ENCODE peak calls at places on chromosome 3, in four cellular contexts. T, J, Y and R are unnamed samples.

GRCh38 chr3:124158174-124158812 is 166.4 kb upstream of the ROPN1 start:
- DNase-seq in T (no peak), J (no peak), Y (no peak), R (no peak)

GRCh38 chr3:10552631-10552943 is 47.2 kb upstream of the ATP2B2 start:
- DNase-seq in T (no peak), J (no peak), Y (no peak), R (no peak)

GRCh38 chr3:98519351-98519750 is 3.4 kb downstream of the CLDND1 start:
- DNase-seq in T (no peak), J (no peak), Y (no peak), R (no peak)

GRCh38 chr3:115087512-115087911 is 59.6 kb downstream of the ZBTB20 start:
- DNase-seq in T (no peak), J (no peak), Y (no peak), R (no peak)

GRCh38 chr3:64798316-64798715 is 110.5 kb upstream of the ADAMTS9 start:
- DNase-seq in T (no peak), J (peak), Y (no peak), R (no peak)

GRCh38 chr3:45119824-45120614 is 26.2 kb downstream of the CDCP1 start:
- DNase-seq in T (no peak), J (no peak), Y (no peak), R (no peak)

GRCh38 chr3:9298236-9298635 is 48.8 kb upstream of the SRGAP3 start:
- DNase-seq in T (no peak), J (no peak), Y (no peak), R (no peak)

GRCh38 chr3:29759021-29759359 is 478.1 kb downstream of the RBMS3 start:
- DNase-seq in T (no peak), J (no peak), Y (no peak), R (no peak)

GRCh38 chr3:77320514-77320913 is 280.6 kb downstream of the ROBO2 start:
- DNase-seq in T (no peak), J (no peak), Y (no peak), R (no peak)

GRCh38 chr3:132071043-132071442 is 36.2 kb upstream of the CPNE4 start:
- DNase-seq in T (no peak), J (peak), Y (no peak), R (no peak)

GRCh38 chr3:190173426-190173825 is 52.7 kb upstream of the P3H2 start:
- DNase-seq in T (no peak), J (no peak), Y (no peak), R (no peak)

GRCh38 chr3:61155701-61156292 is 95.5 kb downstream of the FHIT start:
- DNase-seq in T (no peak), J (no peak), Y (no peak), R (no peak)

GRCh38 chr3:167736264-167736787 is 805 bp downstream of the SERPINI1 start:
- DNase-seq in T (no peak), J (no peak), Y (no peak), R (no peak)

GRCh38 chr3:127445581-127446368 is 144.8 kb downstream of the TPRA1 start:
- DNase-seq in T (no peak), J (no peak), Y (no peak), R (no peak)

GRCh38 chr3:116440196-116440595 is 5.1 kb downstream of the LSAMP start:
- DNase-seq in T (no peak), J (no peak), Y (no peak), R (no peak)

GRCh38 chr3:54822206-54822605 is 105.7 kb downstream of the LRTM1 start:
- DNase-seq in T (no peak), J (no peak), Y (no peak), R (no peak)

GRCh38 chr3:185337231-185337816 is 25.6 kb upstream of the MAP3K13 start:
- DNase-seq in T (no peak), J (no peak), Y (no peak), R (no peak)

GRCh38 chr3:114660808-114661207 is 367.0 kb downstream of the TIGIT start:
- DNase-seq in T (no peak), J (no peak), Y (no peak), R (no peak)

GRCh38 chr3:193857996-193858395 is 265.0 kb downstream of the OPA1 start:
- DNase-seq in T (no peak), J (no peak), Y (no peak), R (no peak)

GRCh38 chr3:33798113-33798417 is 365 bp upstream of the PDCD6IP start:
- DNase-seq in T (no peak), J (no peak), Y (no peak), R (no peak)

GRCh38 chr3:78116874-78117273 is 1077.0 kb downstream of the ROBO2 start:
- DNase-seq in T (no peak), J (no peak), Y (no peak), R (no peak)

GRCh38 chr3:128707935-128708494 is 18.0 kb upstream of the RAB7A start:
- DNase-seq in T (no peak), J (no peak), Y (no peak), R (no peak)

GRCh38 chr3:103127737-103128136 is 692.9 kb downstream of the ZPLD1 start:
- DNase-seq in T (peak), J (no peak), Y (no peak), R (peak)

GRCh38 chr3:65402597-65402996 is 636.1 kb downstream of the MAGI1 start:
- DNase-seq in T (no peak), J (no peak), Y (peak), R (no peak)

GRCh38 chr3:186955898-186956696 is 25.8 kb downstream of the ST6GAL1 start:
- DNase-seq in T (no peak), J (no peak), Y (no peak), R (no peak)

GRCh38 chr3:93988283-93988682 is 8.3 kb downstream of the ARL13B start:
- DNase-seq in T (no peak), J (no peak), Y (no peak), R (no peak)

GRCh38 chr3:172094621-172095557 is 55.5 kb downstream of the FNDC3B start:
- DNase-seq in T (peak), J (no peak), Y (no peak), R (peak)

GRCh38 chr3:188037116-188037718 is 116.7 kb upstream of the LPP start:
- DNase-seq in T (no peak), J (no peak), Y (no peak), R (no peak)

GRCh38 chr3:1082024-1082633 is 10.7 kb upstream of the CNTN6 start:
- DNase-seq in T (no peak), J (no peak), Y (no peak), R (peak)
- TF ChIP-seq CTCF in T (peak), J (peak), Y (peak), R (peak)

GRCh38 chr3:158912188-158912587 is 110.3 kb downstream of the MFSD1 start:
- DNase-seq in T (no peak), J (no peak), Y (no peak), R (no peak)
- TF ChIP-seq CTCF in T (peak), J (no peak), Y (no peak), R (no peak)

DNA sequence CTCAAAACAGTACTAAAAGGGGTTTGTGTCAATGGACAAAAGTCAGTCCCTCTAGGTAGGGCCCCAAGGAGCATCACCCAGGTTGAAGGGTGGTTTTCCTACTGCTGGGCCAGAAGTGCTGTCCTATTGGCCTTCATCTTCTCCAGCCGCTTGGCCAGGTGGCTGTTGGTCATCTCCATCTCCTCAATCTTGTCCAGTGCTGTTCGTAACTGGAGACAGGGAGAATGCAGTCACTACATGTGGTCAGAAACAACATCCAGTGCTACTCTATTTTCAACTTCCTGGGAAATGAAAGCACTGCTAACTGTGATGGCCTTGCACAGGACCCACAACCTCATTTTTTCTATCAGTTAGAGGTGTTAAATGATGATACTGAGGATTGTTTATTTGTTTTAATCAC is 60.4 kb downstream of the MLH1 start:
- DNase-seq in T (no peak), J (no peak), Y (no peak), R (no peak)
- TF ChIP-seq CTCF in T (no peak), J (no peak), Y (no peak), R (no peak)

GRCh38 chr3:67819447-67819846 is 165.0 kb upstream of the SUCLG2 start:
- DNase-seq in T (no peak), J (no peak), Y (no peak), R (no peak)
- TF ChIP-seq CTCF in T (peak), J (peak), Y (peak), R (peak)